ENCODE peak calls at places on chromosome 1, in four cellular contexts. V is mesendoderm, R is H1, I is H9. Z is an unnamed sample.

GRCh38 chr1:170545476-170545875 is 13.5 kb downstream of the GORAB start:
- DNase-seq in I (no peak), R (no peak), V (no peak), Z (peak; percentile 88)

GRCh38 chr1:50873458-50874187 is 86.4 kb downstream of the FAF1 start:
- DNase-seq in V (peak; percentile 91), R (peak; percentile 84), I (peak; percentile 81), Z (peak; percentile 37)

GRCh38 chr1:67572594-67573221 is 112.3 kb upstream of the GADD45A start:
- DNase-seq in I (no peak), R (no peak), V (no peak), Z (peak; percentile 36)

GRCh38 chr1:15684042-15684461 is at the start of gene PLEKHM2:
- DNase-seq in R (no peak), I (no peak), V (no peak), Z (peak; percentile 35)

GRCh38 chr1:7478797-7479499 is 292.1 kb upstream of the VAMP3 start:
- DNase-seq in I (no peak), R (no peak), V (no peak), Z (peak; percentile 100)

GRCh38 chr1:113998361-113998760 is 19.1 kb downstream of the OLFML3 start:
- DNase-seq in R (no peak), V (no peak), I (no peak), Z (peak; percentile 15)

GRCh38 chr1:178918328-178918727 is 47.5 kb upstream of the ANGPTL1 start:
- DNase-seq in R (no peak), V (no peak), I (no peak), Z (no peak)

GRCh38 chr1:199122532-199123311 is 483.9 kb downstream of the PTPRC start:
- DNase-seq in R (no peak), I (no peak), V (no peak), Z (peak; percentile 74)

GRCh38 chr1:55146781-55147180 is 68.4 kb downstream of the USP24 start:
- DNase-seq in V (no peak), I (no peak), R (no peak), Z (no peak)

GRCh38 chr1:149885364-149886111 is 13.8 kb upstream of the BOLA1 start:
- DNase-seq in I (peak; percentile 79), V (peak; percentile 92), R (peak; percentile 75), Z (peak; percentile 84)

GRCh38 chr1:162625624-162626023 is 6.6 kb upstream of the DDR2 start:
- DNase-seq in V (no peak), I (no peak), R (no peak), Z (no peak)

GRCh38 chr1:162629077-162629637 is 3.1 kb upstream of the DDR2 start:
- DNase-seq in I (no peak), V (no peak), R (no peak), Z (no peak)

GRCh38 chr1:162626089-162626488 is 6.2 kb upstream of the DDR2 start:
- DNase-seq in I (no peak), R (no peak), V (no peak), Z (peak; percentile 33)

GRCh38 chr1:162627662-162628296 is 4.5 kb upstream of the DDR2 start:
- DNase-seq in I (no peak), R (no peak), V (peak; percentile 39), Z (peak; percentile 53)

DNA sequence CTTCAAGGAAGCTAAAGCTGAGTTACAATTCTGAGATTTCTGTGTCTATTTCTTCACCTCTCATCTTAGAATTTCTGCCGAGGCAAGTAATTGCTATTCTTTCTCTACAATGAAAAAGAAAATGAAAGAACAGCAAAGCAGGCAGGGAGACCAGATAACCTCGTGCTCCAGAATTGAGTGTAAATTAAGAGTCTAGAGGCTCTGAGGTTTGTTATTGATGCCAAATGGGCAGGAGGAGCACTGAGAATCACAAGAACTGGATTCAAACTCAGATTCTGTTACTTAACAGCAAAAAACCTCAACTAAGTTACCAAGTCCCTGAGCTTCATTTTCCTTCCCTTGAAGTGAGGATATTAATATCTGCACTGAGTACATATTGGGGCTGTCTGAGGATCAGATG is 5.5 kb upstream of the DDR2 start:
- DNase-seq in I (no peak), V (no peak), R (no peak), Z (no peak)
- H3K56ac ChIP-seq in I (no peak overlapping the region), V (no peak overlapping the region), R (no peak overlapping the region), Z (peak overlapping the region; percentile 49)

GRCh38 chr1:173224887-173225280 is 17.8 kb upstream of the TNFSF4 start:
- DNase-seq in I (no peak), V (no peak), R (no peak), Z (no peak)
- H3K56ac ChIP-seq in I (no peak overlapping the region), V (no peak overlapping the region), R (no peak overlapping the region), Z (no peak overlapping the region)

GRCh38 chr1:203318229-203318517 is 12.9 kb downstream of the BTG2 start:
- DNase-seq in I (no peak), R (no peak), V (no peak), Z (no peak)
- H3K56ac ChIP-seq in I (no peak overlapping the region), R (no peak overlapping the region), V (no peak overlapping the region), Z (no peak overlapping the region)

GRCh38 chr1:24961961-24962861 is 32.1 kb upstream of the RUNX3 start:
- DNase-seq in R (peak; percentile 69), V (no peak), I (no peak), Z (no peak)
- H3K56ac ChIP-seq in R (no peak overlapping the region), V (no peak overlapping the region), I (no peak overlapping the region), Z (no peak overlapping the region)

GRCh38 chr1:21042920-21043605 is 133.6 kb downstream of the EIF4G3 start:
- DNase-seq in I (no peak), V (no peak), R (no peak), Z (peak; percentile 72)

GRCh38 chr1:21045351-21045750 is 131.3 kb downstream of the EIF4G3 start:
- DNase-seq in R (no peak), I (no peak), V (peak; percentile 62), Z (no peak)

GRCh38 chr1:21048462-21048861 is 128.2 kb downstream of the EIF4G3 start:
- DNase-seq in I (no peak), V (peak; percentile 56), R (no peak), Z (no peak)

GRCh38 chr1:21050031-21050430 is 126.7 kb downstream of the EIF4G3 start:
- DNase-seq in I (no peak), R (no peak), V (no peak), Z (peak; percentile 88)

DNA sequence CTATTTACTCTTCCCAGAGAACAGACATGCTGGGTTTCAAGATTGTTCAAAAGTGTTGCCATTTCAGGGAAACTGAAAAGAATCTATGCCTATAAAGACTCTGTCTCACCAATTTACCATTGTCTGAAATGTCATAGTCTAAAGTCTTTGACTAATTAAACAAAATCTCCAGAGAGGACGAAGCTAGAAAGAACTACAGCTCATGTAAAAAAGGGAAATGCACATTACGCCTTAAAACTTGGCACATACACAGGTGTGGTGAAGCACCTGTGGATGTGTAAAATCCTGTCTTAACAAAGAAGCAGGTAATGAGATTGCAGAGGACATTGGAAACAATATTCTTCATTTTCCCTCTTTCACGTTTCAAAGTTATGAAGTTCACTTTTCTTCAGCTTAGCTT is 130.6 kb downstream of the EIF4G3 start:
- DNase-seq in I (no peak), R (no peak), V (no peak), Z (no peak)
- H3K56ac ChIP-seq in I (no peak overlapping the region), R (no peak overlapping the region), V (no peak overlapping the region), Z (no peak overlapping the region)

GRCh38 chr1:246178902-246179301 is 328.2 kb downstream of the SMYD3 start:
- DNase-seq in V (no peak), I (no peak), R (no peak), Z (no peak)
- H3K56ac ChIP-seq in V (no peak overlapping the region), I (no peak overlapping the region), R (no peak overlapping the region), Z (no peak overlapping the region)

Z was measured in IMR-90.